ENCODE peak calls at places on chromosomes 7 and 10, in six cellular contexts. D is heart right ventricle; F is CMK; O is AG09319; C is GM04504; H is activated naive CD4-positive, alpha-beta T cell treated with anti-CD3 and anti-CD28 coated beads for 36 hours. U is an unnamed sample.
A peak's percentile ranks its signal among the peaks of the same experiment; 100 is the strongest.

GRCh38 chr7:65279795-65280194 is 93.9 kb upstream of the ZNF92 start:
- DNase-seq in D (no peak), F (no peak), O (no peak), C (no peak), H (no peak), U (no peak)

GRCh38 chr10:78071857-78072179 is 38.2 kb downstream of the RPS24 start:
- DNase-seq in D (no peak), F (no peak), O (no peak), C (no peak), H (no peak), U (no peak)

GRCh38 chr10:44510716-44511115 is 125.8 kb upstream of the CXCL12 start:
- DNase-seq in D (no peak), F (no peak), O (peak; percentile 27), C (peak; percentile 74), H (no peak), U (no peak)

GRCh38 chr10:52517017-52517416 is 202.9 kb downstream of the DKK1 start:
- DNase-seq in D (no peak), F (no peak), O (no peak), C (no peak), H (no peak), U (no peak)

GRCh38 chr7:44965937-44966730 is 12.7 kb downstream of the MYO1G start:
- DNase-seq in D (no peak), F (no peak), O (no peak), C (no peak), H (peak; percentile 21), U (no peak)

GRCh38 chr10:125023862-125024495 is 82.1 kb downstream of the ZRANB1 start:
- DNase-seq in D (peak; percentile 76), F (no peak), O (no peak), C (no peak), H (no peak), U (no peak)

GRCh38 chr7:127382301-127383085 is 10.0 kb downstream of the ZNF800 start:
- DNase-seq in D (no peak), F (no peak), O (no peak), C (no peak), H (no peak), U (no peak)

GRCh38 chr10:1049425-1049958 is 573 bp upstream of the IDI1 start:
- DNase-seq in D (no peak), F (no peak), O (no peak), C (no peak), H (no peak), U (no peak)

GRCh38 chr10:120327671-120328070 is 129.4 kb upstream of the PLPP4 start:
- DNase-seq in D (no peak), F (no peak), O (no peak), C (no peak), H (no peak), U (no peak)

GRCh38 chr10:23157691-23158369 is 34.3 kb upstream of the PTF1A start:
- DNase-seq in D (no peak), F (peak; percentile 12), O (no peak), C (no peak), H (peak; percentile 27), U (no peak)

GRCh38 chr7:102284891-102285540 is 1.7 kb upstream of the SH2B2 start:
- DNase-seq in D (peak; percentile 50), F (no peak), O (no peak), C (no peak), H (no peak), U (no peak)

GRCh38 chr7:66696774-66697191 is 43.8 kb upstream of the RABGEF1 start:
- DNase-seq in D (peak; percentile 35), F (no peak), O (no peak), C (peak; percentile 10), H (no peak), U (no peak)

GRCh38 chr10:110327262-110327914 is 22.7 kb upstream of the SMNDC1 start:
- DNase-seq in D (no peak), F (no peak), O (no peak), C (no peak), H (no peak), U (no peak)

GRCh38 chr7:157072361-157072760 is 61.9 kb upstream of the MNX1 start:
- DNase-seq in D (no peak), F (no peak), O (no peak), C (no peak), H (no peak), U (no peak)

GRCh38 chr10:127254276-127254675 is 57.9 kb upstream of the INSYN2A start:
- DNase-seq in D (no peak), F (no peak), O (no peak), C (no peak), H (peak; percentile 14), U (no peak)

GRCh38 chr7:26151096-26151495 is 902 bp upstream of the NFE2L3 start:
- DNase-seq in D (no peak), F (no peak), O (no peak), C (no peak), H (no peak), U (no peak)

U was measured in SK-N-MC.